ENCODE peak calls at places on chromosome 5, in four cellular contexts. One of them, this sample, is unnamed.

GRCh38 chr5:112289465-112289864 is 129.6 kb downstream of the EPB41L4A start:
- ATAC-seq in GM12878: no peak
- ATAC-seq in HepG2: no peak
- ATAC-seq in upper lobe of left lung: no peak
- ATAC-seq in this sample: no peak

GRCh38 chr5:141950207-141951005 is 7.6 kb downstream of the PCDH12 start:
- ATAC-seq in GM12878: no peak
- ATAC-seq in upper lobe of left lung: no peak
- ATAC-seq in HepG2: no peak
- ATAC-seq in this sample: no peak

GRCh38 chr5:116492016-116492623 is 82.5 kb downstream of the SEMA6A start:
- ATAC-seq in GM12878: peak
- ATAC-seq in HepG2: no peak
- ATAC-seq in upper lobe of left lung: no peak
- ATAC-seq in this sample: no peak

GRCh38 chr5:37120270-37120669 is 128.9 kb downstream of the CPLANE1 start:
- ATAC-seq in upper lobe of left lung: no peak
- ATAC-seq in GM12878: peak
- ATAC-seq in HepG2: no peak
- ATAC-seq in this sample: no peak

GRCh38 chr5:142600611-142601360 is 85.1 kb downstream of the FGF1 start:
- ATAC-seq in upper lobe of left lung: peak
- ATAC-seq in GM12878: no peak
- ATAC-seq in HepG2: peak
- ATAC-seq in this sample: peak

GRCh38 chr5:139687656-139688055 is 39.5 kb downstream of the CXXC5 start:
- ATAC-seq in HepG2: no peak
- ATAC-seq in GM12878: no peak
- ATAC-seq in upper lobe of left lung: no peak
- ATAC-seq in this sample: no peak

GRCh38 chr5:6365977-6366590 is 12.3 kb downstream of the MED10 start:
- ATAC-seq in upper lobe of left lung: no peak
- ATAC-seq in HepG2: no peak
- ATAC-seq in GM12878: no peak
- ATAC-seq in this sample: no peak

GRCh38 chr5:10288600-10289213 is 19.0 kb downstream of the CMBL start:
- ATAC-seq in GM12878: peak
- ATAC-seq in HepG2: no peak
- ATAC-seq in upper lobe of left lung: peak
- ATAC-seq in this sample: no peak

GRCh38 chr5:163385276-163385675 is 52.1 kb upstream of the CCNG1 start:
- ATAC-seq in upper lobe of left lung: no peak
- ATAC-seq in HepG2: no peak
- ATAC-seq in GM12878: no peak
- ATAC-seq in this sample: no peak

GRCh38 chr5:54882841-54883240 is 102.6 kb downstream of the ESM1 start:
- ATAC-seq in HepG2: no peak
- ATAC-seq in GM12878: no peak
- ATAC-seq in upper lobe of left lung: no peak
- ATAC-seq in this sample: peak

GRCh38 chr5:29379619-29380018 is 1813.9 kb upstream of the CDH6 start:
- ATAC-seq in upper lobe of left lung: no peak
- ATAC-seq in GM12878: no peak
- ATAC-seq in HepG2: no peak
- ATAC-seq in this sample: no peak

GRCh38 chr5:33332804-33333203 is 108.0 kb upstream of the TARS1 start:
- ATAC-seq in HepG2: no peak
- ATAC-seq in upper lobe of left lung: no peak
- ATAC-seq in GM12878: no peak
- ATAC-seq in this sample: peak

GRCh38 chr5:33324667-33325307 is 116.0 kb upstream of the TARS1 start:
- ATAC-seq in upper lobe of left lung: no peak
- ATAC-seq in GM12878: no peak
- ATAC-seq in HepG2: no peak
- ATAC-seq in this sample: peak

GRCh38 chr5:33330992-33331391 is 109.8 kb upstream of the TARS1 start:
- ATAC-seq in HepG2: no peak
- ATAC-seq in GM12878: no peak
- ATAC-seq in upper lobe of left lung: no peak
- ATAC-seq in this sample: no peak

GRCh38 chr5:33330416-33330815 is 110.3 kb upstream of the TARS1 start:
- ATAC-seq in HepG2: no peak
- ATAC-seq in GM12878: no peak
- ATAC-seq in upper lobe of left lung: no peak
- ATAC-seq in this sample: no peak

DNA sequence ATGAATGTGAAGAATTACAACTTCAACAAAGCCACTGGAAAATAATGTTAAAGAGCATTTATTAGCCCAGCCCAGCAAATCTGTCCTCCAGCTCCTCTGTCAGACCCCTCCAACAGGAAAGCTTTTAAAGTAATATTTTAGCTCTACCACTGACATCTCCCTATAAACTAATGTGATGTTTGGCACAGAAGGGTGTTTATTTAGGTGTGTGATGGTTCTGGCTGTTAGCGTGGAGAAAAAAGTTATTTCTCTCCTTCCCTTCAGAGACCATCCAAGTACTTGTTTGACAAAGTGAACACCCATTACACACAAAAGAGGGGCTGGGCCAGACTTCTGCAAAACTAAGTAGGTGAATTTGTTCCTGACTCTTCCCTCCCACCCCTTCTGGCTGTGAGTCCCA is 111.9 kb upstream of the TARS1 start:
- ATAC-seq in HepG2: no peak
- ATAC-seq in upper lobe of left lung: no peak
- ATAC-seq in GM12878: no peak
- ATAC-seq in this sample: no peak
- TF ChIP-seq EP300 in HepG2: no peak
- TF ChIP-seq EP300 in upper lobe of left lung: no peak
- TF ChIP-seq EP300 in GM12878: no peak
- TF ChIP-seq EP300 in this sample: no peak

GRCh38 chr5:150122536-150123481 is 32.8 kb downstream of the PDGFRB start:
- ATAC-seq in upper lobe of left lung: no peak
- ATAC-seq in GM12878: no peak
- ATAC-seq in HepG2: no peak
- ATAC-seq in this sample: no peak
- TF ChIP-seq POLR2AphosphoS5 in upper lobe of left lung: no peak
- TF ChIP-seq POLR2AphosphoS5 in GM12878: no peak
- TF ChIP-seq POLR2AphosphoS5 in HepG2: no peak
- TF ChIP-seq POLR2AphosphoS5 in this sample: no peak

GRCh38 chr5:39014544-39014943 is 59.7 kb downstream of the RICTOR start:
- ATAC-seq in HepG2: no peak
- ATAC-seq in upper lobe of left lung: no peak
- ATAC-seq in GM12878: no peak
- ATAC-seq in this sample: peak

GRCh38 chr5:39015743-39016586 is 58.2 kb downstream of the RICTOR start:
- ATAC-seq in GM12878: peak
- ATAC-seq in upper lobe of left lung: no peak
- ATAC-seq in HepG2: no peak
- ATAC-seq in this sample: peak

GRCh38 chr5:39017504-39017903 is 56.7 kb downstream of the RICTOR start:
- ATAC-seq in upper lobe of left lung: no peak
- ATAC-seq in GM12878: no peak
- ATAC-seq in HepG2: no peak
- ATAC-seq in this sample: no peak

GRCh38 chr5:39019231-39019630 is 55.0 kb downstream of the RICTOR start:
- ATAC-seq in HepG2: no peak
- ATAC-seq in upper lobe of left lung: no peak
- ATAC-seq in GM12878: no peak
- ATAC-seq in this sample: no peak

GRCh38 chr5:39016587-39017275 is 57.5 kb downstream of the RICTOR start:
- ATAC-seq in HepG2: no peak
- ATAC-seq in upper lobe of left lung: no peak
- ATAC-seq in GM12878: no peak
- ATAC-seq in this sample: no peak
- TF ChIP-seq EP300 in HepG2: no peak
- TF ChIP-seq EP300 in upper lobe of left lung: no peak
- TF ChIP-seq EP300 in GM12878: no peak
- TF ChIP-seq EP300 in this sample: no peak

GRCh38 chr5:155906046-155906445 is 420.9 kb upstream of the SGCD start:
- ATAC-seq in upper lobe of left lung: no peak
- ATAC-seq in HepG2: no peak
- ATAC-seq in GM12878: no peak
- ATAC-seq in this sample: no peak

GRCh38 chr5:155908543-155908942 is 418.4 kb upstream of the SGCD start:
- ATAC-seq in upper lobe of left lung: no peak
- ATAC-seq in HepG2: no peak
- ATAC-seq in GM12878: no peak
- ATAC-seq in this sample: no peak

GRCh38 chr5:155905359-155905758 is 421.6 kb upstream of the SGCD start:
- ATAC-seq in HepG2: no peak
- ATAC-seq in GM12878: no peak
- ATAC-seq in upper lobe of left lung: no peak
- ATAC-seq in this sample: no peak
- TF ChIP-seq POLR2AphosphoS5 in HepG2: no peak
- TF ChIP-seq POLR2AphosphoS5 in GM12878: no peak
- TF ChIP-seq POLR2AphosphoS5 in upper lobe of left lung: no peak
- TF ChIP-seq POLR2AphosphoS5 in this sample: no peak

GRCh38 chr5:71974165-71974564 is 133.1 kb upstream of the MAP1B start:
- ATAC-seq in HepG2: no peak
- ATAC-seq in upper lobe of left lung: no peak
- ATAC-seq in GM12878: no peak
- ATAC-seq in this sample: peak
- TF ChIP-seq EP300 in HepG2: no peak
- TF ChIP-seq EP300 in upper lobe of left lung: no peak
- TF ChIP-seq EP300 in GM12878: no peak
- TF ChIP-seq EP300 in this sample: no peak

DNA sequence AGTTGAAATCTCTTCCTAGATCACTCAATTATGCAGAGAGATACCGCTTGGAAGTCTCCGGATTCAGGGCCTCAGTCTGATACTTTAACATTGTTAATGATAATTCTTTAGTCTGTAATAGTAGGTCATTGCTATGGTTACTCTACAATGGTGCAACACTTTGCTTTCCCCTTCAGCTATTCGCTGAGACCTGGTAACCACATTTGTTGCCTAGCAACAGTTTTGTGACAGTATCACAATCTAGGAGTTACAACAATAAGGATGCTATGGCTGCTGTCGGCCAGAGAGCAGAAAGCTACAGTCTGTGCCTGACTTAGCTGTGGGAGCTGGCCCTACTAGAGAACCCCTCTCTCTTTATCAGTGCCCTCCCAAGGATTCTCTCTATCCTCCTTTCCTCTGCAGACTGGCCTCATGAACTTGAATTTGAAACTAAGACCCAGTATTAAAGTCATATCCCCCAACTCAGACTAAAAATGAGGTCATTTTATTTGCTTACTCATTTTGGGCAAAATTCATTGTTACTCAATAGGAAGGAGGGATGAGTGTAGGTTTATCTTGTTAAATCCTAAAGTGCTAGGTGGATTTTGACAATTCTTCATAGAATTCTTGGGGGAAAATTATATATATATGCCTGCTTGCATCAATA is 39.3 kb downstream of the NR2F1 start:
- ATAC-seq in HepG2: peak
- ATAC-seq in upper lobe of left lung: peak
- ATAC-seq in GM12878: peak
- ATAC-seq in this sample: peak
- TF ChIP-seq POLR2AphosphoS5 in HepG2: no peak
- TF ChIP-seq POLR2AphosphoS5 in upper lobe of left lung: no peak
- TF ChIP-seq POLR2AphosphoS5 in GM12878: no peak
- TF ChIP-seq POLR2AphosphoS5 in this sample: no peak

This sample was measured in gastroesophageal sphincter.